ENCODE peak calls at places on chromosomes 5 and 9, in six cellular contexts. R is heart right ventricle, G is dorsolateral prefrontal cortex, E is H7, J is hepatocyte, O is fibroblast of mammary gland. Y is an unnamed sample.

GRCh38 chr5:32541241-32541640 is 44.1 kb upstream of the SUB1 start:
- DNase-seq in O (no peak), J (no peak), G (no peak), E (no peak), R (no peak), Y (no peak)

GRCh38 chr5:134545070-134545868 is 19.8 kb downstream of the JADE2 start:
- DNase-seq in O (peak), G (no peak), J (no peak), R (peak), E (no peak), Y (no peak)

GRCh38 chr9:131358438-131359029 is 35.4 kb upstream of the PRRC2B start:
- DNase-seq in E (no peak), O (no peak), R (no peak), J (no peak), G (no peak), Y (no peak)

GRCh38 chr9:25678147-25678666 is at the start of gene TUSC1:
- DNase-seq in J (peak), O (peak), G (peak), E (peak), R (peak), Y (peak)

GRCh38 chr9:6270896-6271295 is 55.3 kb downstream of the IL33 start:
- DNase-seq in J (no peak), G (no peak), E (no peak), O (no peak), R (no peak), Y (no peak)

GRCh38 chr9:8769153-8769552 is 969.6 kb upstream of the DMAC1 start:
- DNase-seq in E (no peak), R (no peak), G (no peak), O (no peak), J (no peak), Y (no peak)

GRCh38 chr9:132162764-132163456 is 1.1 kb downstream of the NTNG2 start:
- DNase-seq in R (no peak), O (no peak), J (no peak), E (peak), G (no peak), Y (no peak)

GRCh38 chr5:8729437-8729836 is 816.4 kb downstream of the SEMA5A start:
- DNase-seq in E (no peak), G (no peak), J (no peak), O (peak), R (no peak), Y (peak)

GRCh38 chr5:65482727-65483473 is 1.2 kb upstream of the ADAMTS6 start:
- DNase-seq in G (no peak), E (peak), R (peak), J (peak), O (peak), Y (peak)

GRCh38 chr9:136747161-136748060 is 914 bp downstream of the LCN6 start:
- DNase-seq in O (no peak), J (no peak), G (no peak), R (no peak), E (no peak), Y (no peak)

GRCh38 chr9:34991833-34992375 is 2.4 kb downstream of the DNAJB5 start:
- DNase-seq in R (no peak), G (no peak), E (peak), J (peak), O (no peak), Y (peak)

GRCh38 chr9:88342246-88342645 is 46.0 kb upstream of the SPIN1 start:
- DNase-seq in E (no peak), J (no peak), R (no peak), O (peak), G (no peak), Y (peak)

GRCh38 chr9:94175669-94176068 is 83.4 kb upstream of the ZNF169 start:
- DNase-seq in O (no peak), J (no peak), E (no peak), R (no peak), G (no peak), Y (no peak)

GRCh38 chr9:113454914-113455761 is 8.4 kb upstream of the RGS3 start:
- DNase-seq in J (peak), R (peak), E (no peak), G (no peak), O (peak), Y (peak)

GRCh38 chr5:179267071-179267670 is 78.1 kb downstream of the ADAMTS2 start:
- DNase-seq in E (peak), R (no peak), O (peak), G (no peak), J (peak), Y (no peak)

GRCh38 chr5:71587709-71588532 is 781 bp downstream of the MCCC2 start:
- DNase-seq in E (peak), R (no peak), G (no peak), O (no peak), J (no peak), Y (no peak)

GRCh38 chr9:131668439-131669233 is 71.2 kb downstream of the RAPGEF1 start:
- DNase-seq in J (peak), G (no peak), E (peak), O (peak), R (no peak), Y (peak)

GRCh38 chr9:17004500-17004899 is 130.3 kb upstream of the CNTLN start:
- DNase-seq in R (no peak), G (no peak), E (no peak), O (peak), J (no peak), Y (peak)

GRCh38 chr5:81241001-81241400 is 7.9 kb downstream of the CKMT2 start:
- DNase-seq in J (no peak), G (no peak), R (no peak), E (no peak), O (no peak), Y (no peak)

GRCh38 chr9:123548749-123549545 is 192.9 kb downstream of the CRB2 start:
- DNase-seq in R (no peak), E (no peak), O (no peak), G (peak), J (no peak), Y (no peak)

GRCh38 chr5:149902177-149902576 is 42.4 kb downstream of the PDE6A start:
- DNase-seq in E (peak), J (no peak), O (no peak), R (no peak), G (no peak), Y (no peak)

GRCh38 chr9:33942471-33943083 is 106.1 kb downstream of the UBAP2 start:
- DNase-seq in G (no peak), R (no peak), J (no peak), E (no peak), O (peak), Y (peak)

GRCh38 chr5:42718591-42718990 is 38.0 kb upstream of the CCDC152 start:
- DNase-seq in O (peak), J (no peak), E (no peak), R (no peak), G (no peak), Y (peak)

GRCh38 chr5:136057401-136057951 is 28.7 kb downstream of the TGFBI start:
- DNase-seq in R (no peak), G (no peak), J (no peak), E (no peak), O (peak), Y (peak)

GRCh38 chr9:1514733-1515363 is 464.7 kb downstream of the DMRT2 start:
- DNase-seq in J (no peak), R (no peak), E (no peak), G (no peak), O (no peak), Y (no peak)

GRCh38 chr5:158351485-158352140 is 492.7 kb upstream of the CLINT1 start:
- DNase-seq in O (no peak), R (no peak), G (no peak), E (no peak), J (no peak), Y (no peak)

GRCh38 chr9:127818574-127818973 is 15.9 kb downstream of the FPGS start:
- DNase-seq in G (no peak), J (no peak), O (no peak), E (no peak), R (no peak), Y (no peak)

GRCh38 chr9:2768330-2768729 is 51.0 kb downstream of the KCNV2 start:
- DNase-seq in R (no peak), G (no peak), J (no peak), O (no peak), E (no peak), Y (no peak)

GRCh38 chr9:123415593-123415930 is 59.6 kb downstream of the CRB2 start:
- DNase-seq in O (no peak), R (no peak), G (no peak), J (no peak), E (no peak), Y (no peak)

GRCh38 chr9:116686693-116687073 is 422 bp upstream of the TRIM32 start:
- DNase-seq in R (no peak), G (no peak), E (peak), J (peak), O (peak), Y (no peak)

GRCh38 chr5:147558826-147559225 is 49.0 kb upstream of the DPYSL3 start:
- DNase-seq in O (peak), E (peak), J (peak), G (peak), R (peak), Y (peak)

GRCh38 chr5:53481887-53482716 is 1.7 kb downstream of the FST start:
- DNase-seq in G (peak), E (peak), J (peak), R (peak), O (peak), Y (peak)

GRCh38 chr9:129052592-129052991 is 16.2 kb downstream of the MIGA2 start:
- DNase-seq in G (no peak), J (no peak), O (no peak), R (peak), E (peak), Y (no peak)

GRCh38 chr5:122896598-122897282 is 51.3 kb downstream of the SNX24 start:
- DNase-seq in R (no peak), G (no peak), O (peak), E (no peak), J (peak), Y (peak)

GRCh38 chr9:93224591-93224990 is 40.7 kb downstream of the WNK2 start:
- DNase-seq in J (peak), O (no peak), G (no peak), E (peak), R (no peak), Y (no peak)

GRCh38 chr9:112044183-112044582 is 130.9 kb downstream of the SUSD1 start:
- DNase-seq in E (no peak), G (no peak), J (no peak), R (no peak), O (no peak), Y (no peak)

GRCh38 chr5:76542887-76543690 is 80.1 kb downstream of the F2RL2 start:
- DNase-seq in G (no peak), E (no peak), O (no peak), J (peak), R (no peak), Y (no peak)

GRCh38 chr5:178757410-178757809 is 27.0 kb upstream of the ZNF354A start:
- DNase-seq in J (no peak), G (peak), O (no peak), E (no peak), R (no peak), Y (no peak)

GRCh38 chr9:72818377-72818776 is 134.5 kb downstream of the ALDH1A1 start:
- DNase-seq in O (no peak), G (no peak), J (no peak), E (no peak), R (no peak), Y (no peak)

GRCh38 chr9:13787234-13787833 is 507.8 kb upstream of the MPDZ start:
- DNase-seq in E (no peak), J (peak), G (no peak), O (peak), R (peak), Y (peak)

DNA sequence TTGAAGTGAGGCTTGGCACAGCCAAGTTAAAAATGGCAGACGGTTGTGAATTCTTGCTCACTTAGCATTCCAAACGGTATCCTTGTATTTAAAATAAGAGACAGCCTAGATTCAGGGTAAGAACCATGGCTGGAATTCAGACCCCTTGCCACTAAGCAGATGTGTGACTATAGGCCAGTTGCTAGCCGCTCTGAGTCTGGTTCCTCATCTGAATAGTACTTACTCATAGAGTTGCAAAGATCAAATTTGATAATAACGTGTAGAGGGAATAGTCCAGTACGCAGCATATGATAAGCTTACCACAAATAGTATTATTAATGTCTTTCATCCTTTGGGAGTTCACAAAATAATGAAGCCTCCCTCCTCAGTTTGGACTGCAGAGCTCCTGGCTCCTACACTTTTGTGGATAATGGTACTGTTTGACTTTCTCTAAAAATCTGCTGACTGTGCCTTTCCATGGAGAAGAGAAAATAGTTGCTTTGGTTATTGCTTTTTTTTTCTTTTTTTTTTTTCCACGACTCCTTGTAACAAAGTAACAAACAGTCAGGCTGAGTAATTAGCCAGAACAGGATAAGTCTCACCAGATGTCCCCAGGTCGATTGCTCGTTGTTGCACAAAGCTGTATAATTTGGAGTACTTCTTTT is 51.4 kb downstream of the FGF1 start:
- DNase-seq in R (no peak), E (no peak), O (no peak), G (no peak), J (no peak), Y (no peak)
- H3K4me3 ChIP-seq in R (no peak), E (no peak), O (no peak), G (no peak), J (no peak), Y (no peak)

DNA sequence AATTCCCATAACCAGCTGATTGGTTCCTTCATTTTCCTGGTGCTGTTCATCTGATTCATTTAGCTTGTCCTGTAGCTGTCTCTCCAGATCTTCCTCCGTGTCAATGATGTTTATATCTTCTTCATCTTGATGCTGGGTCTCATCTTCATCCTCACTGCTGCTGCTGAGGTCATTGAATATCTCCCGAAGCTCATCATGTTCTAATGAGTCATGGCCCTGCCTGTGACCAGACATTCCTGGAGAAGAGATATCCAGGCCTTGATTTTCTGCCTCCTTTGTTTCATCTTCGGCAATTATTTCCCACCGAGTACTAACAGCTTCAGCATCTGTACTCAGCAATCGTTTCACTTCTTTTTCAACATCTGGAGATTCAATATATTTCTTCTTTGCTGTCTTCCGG is 1.4 kb downstream of the TAF7 start:
- DNase-seq in G (no peak), J (no peak), E (no peak), R (no peak), O (no peak), Y (no peak)
- H3K4me3 ChIP-seq in G (no peak), J (peak), E (no peak), R (peak), O (no peak), Y (no peak)

GRCh38 chr9:108056083-108056804 is 566.7 kb upstream of the KLF4 start:
- DNase-seq in O (peak), J (no peak), R (no peak), E (no peak), G (no peak), Y (peak)
- H3K4me3 ChIP-seq in O (no peak), J (no peak), R (no peak), E (no peak), G (no peak), Y (no peak)

GRCh38 chr5:181248277-181248676 is 4.6 kb upstream of the RACK1 start:
- DNase-seq in R (no peak), J (no peak), O (no peak), E (no peak), G (no peak), Y (no peak)
- H3K4me3 ChIP-seq in R (peak), J (peak), O (peak), E (peak), G (peak), Y (peak)

GRCh38 chr9:121286688-121286972 is 18.7 kb downstream of the GSN start:
- DNase-seq in O (no peak), R (no peak), G (no peak), J (no peak), E (no peak), Y (no peak)
- H3K4me3 ChIP-seq in O (no peak), R (peak), G (no peak), J (no peak), E (no peak), Y (no peak)

GRCh38 chr5:111914957-111915356 is 158.0 kb upstream of the NREP start:
- DNase-seq in G (no peak), E (no peak), R (no peak), J (no peak), O (peak), Y (no peak)
- H3K4me3 ChIP-seq in G (no peak), E (no peak), R (no peak), J (no peak), O (no peak), Y (no peak)

Y was measured in astrocyte of the spinal cord.